ENCODE peak calls at places on chromosomes 2 and 18, in four cellular contexts. Y is stimulated activated CD8-positive, alpha-beta memory T cell treated with anti-CD3 and anti-CD28 coated beads, Interleukin-15, amount 100 ng/mL, for 4 hours; D is activated CD4-positive, alpha-beta T cell treated with anti-CD3 and anti-CD28 coated beads, Interleukin-2, amount 50 U/mL, for 4 hours; H is astrocyte of the hippocampus. M is an unnamed sample.

GRCh38 chr2:149040451-149040850 is 2.0 kb downstream of the LYPD6B start:
- DNase-seq in Y (no peak), D (peak; percentile 29), H (no peak), M (no peak)

GRCh38 chr2:241225983-241226382 is 37.5 kb downstream of the ANO7 start:
- DNase-seq in Y (no peak), D (no peak), H (no peak), M (no peak)

GRCh38 chr2:174300114-174300513 is 34.6 kb upstream of the SP9 start:
- DNase-seq in Y (no peak), D (no peak), H (no peak), M (no peak)

GRCh38 chr2:81234711-81235110 is 930.2 kb upstream of the LRRTM1 start:
- DNase-seq in Y (no peak), D (no peak), H (no peak), M (no peak)

GRCh38 chr2:138475394-138475793 is 26.2 kb upstream of the SPOPL start:
- DNase-seq in Y (no peak), D (no peak), H (no peak), M (no peak)

GRCh38 chr2:120298173-120298835 is 45.7 kb downstream of the RALB start:
- DNase-seq in Y (no peak), D (no peak), H (peak; percentile 28), M (no peak)

GRCh38 chr2:151315381-151315903 is 26.0 kb upstream of the NMI start:
- DNase-seq in Y (no peak), D (no peak), H (peak; percentile 69), M (no peak)

GRCh38 chr18:7575465-7576026 is 8.4 kb downstream of the PTPRM start:
- DNase-seq in Y (no peak), D (no peak), H (no peak), M (no peak)

GRCh38 chr2:238425505-238425978 is 1.2 kb upstream of the ASB1 start:
- DNase-seq in Y (no peak), D (no peak), H (no peak), M (no peak)

GRCh38 chr2:177265386-177265690 is 811 bp upstream of the NFE2L2 start:
- DNase-seq in Y (no peak), D (peak; percentile 19), H (no peak), M (peak; percentile 85)

GRCh38 chr18:21336846-21337245 is 94.8 kb downstream of the GREB1L start:
- DNase-seq in Y (no peak), D (no peak), H (no peak), M (no peak)

GRCh38 chr2:238155051-238155760 is 3.6 kb upstream of the ERFE start:
- DNase-seq in Y (no peak), D (no peak), H (peak; percentile 56), M (no peak)

GRCh38 chr2:6143812-6144211 is 451.6 kb downstream of the SOX11 start:
- DNase-seq in Y (no peak), D (no peak), H (no peak), M (no peak)

GRCh38 chr2:240739797-240740196 is 48.1 kb downstream of the AQP12A start:
- DNase-seq in Y (peak; percentile 17), D (peak; percentile 20), H (no peak), M (no peak)

GRCh38 chr2:101577173-101577572 is 102.3 kb upstream of the RFX8 start:
- DNase-seq in Y (no peak), D (no peak), H (no peak), M (no peak)

GRCh38 chr18:64082054-64082453 is 66.8 kb downstream of the LINC00305 start:
- DNase-seq in Y (no peak), D (no peak), H (no peak), M (no peak)

GRCh38 chr2:135685361-135685760 is 56.3 kb upstream of the UBXN4 start:
- DNase-seq in Y (no peak), D (no peak), H (no peak), M (no peak)

GRCh38 chr18:44474596-44474995 is 206.1 kb upstream of the SETBP1 start:
- DNase-seq in Y (no peak), D (no peak), H (peak; percentile 4), M (no peak)